ENCODE peak calls at places on chromosomes 13 and 19, in nine cellular contexts. K is activated CD8-positive, alpha-beta memory T cell treated with anti-CD3 and anti-CD28 coated beads for 24 hours; Z is NCI-H2171; O is astrocyte of the cerebellum; M is lower leg skin; S is HFFc6; I is activated T-helper 1 cell treated with Interleukin-2 at 50 U/mL for 16 hours; G is skeletal muscle cell; B is fibroblast of the aortic adventitia. P is an unnamed sample.

GRCh38 chr13:74644239-74644638 is 510.0 kb upstream of the KLF12 start:
- DNase-seq in M (no peak), I (no peak), K (no peak), B (peak), S (no peak), G (no peak), O (no peak), Z (no peak), P (no peak)

GRCh38 chr19:51531349-51532315 is at the start of gene SIGLEC6:
- DNase-seq in B (no peak), O (no peak), K (peak), S (no peak), I (no peak), M (peak), Z (no peak), G (no peak), P (no peak)

GRCh38 chr13:49620170-49620621 is 8.1 kb upstream of the ARL11 start:
- DNase-seq in Z (no peak), I (no peak), M (no peak), B (no peak), G (no peak), S (no peak), O (no peak), K (peak), P (no peak)

GRCh38 chr19:47243776-47244547 is 12.4 kb upstream of the CCDC9 start:
- DNase-seq in S (peak), M (peak), I (peak), O (peak), Z (peak), G (peak), B (peak), K (peak), P (peak)

GRCh38 chr13:77751513-77752456 is 54.3 kb downstream of the SLAIN1 start:
- DNase-seq in B (peak), K (peak), O (peak), M (no peak), Z (peak), G (peak), I (peak), S (peak), P (peak)

GRCh38 chr19:3556423-3556977 is 886 bp downstream of the MFSD12 start:
- DNase-seq in M (no peak), K (no peak), G (no peak), I (no peak), B (no peak), S (no peak), O (no peak), Z (no peak), P (no peak)

GRCh38 chr13:19606152-19606551 is 27.3 kb upstream of the MPHOSPH8 start:
- DNase-seq in B (peak), O (no peak), S (peak), G (no peak), M (no peak), K (no peak), Z (no peak), I (no peak), P (no peak)

GRCh38 chr19:29675650-29676186 is 10.5 kb downstream of the PLEKHF1 start:
- DNase-seq in G (no peak), K (no peak), O (no peak), B (no peak), Z (no peak), M (no peak), S (no peak), I (no peak), P (no peak)

GRCh38 chr19:5191091-5191490 is 149.5 kb downstream of the PTPRS start:
- DNase-seq in Z (no peak), K (no peak), S (no peak), G (no peak), M (no peak), O (no peak), B (no peak), I (no peak), P (no peak)

GRCh38 chr13:113552786-113553540 is 31.6 kb upstream of the TFDP1 start:
- DNase-seq in S (no peak), Z (no peak), M (peak), O (no peak), K (peak), B (no peak), G (no peak), I (no peak), P (no peak)

GRCh38 chr19:51552996-51553725 is 17.9 kb upstream of the ZNF175 start:
- DNase-seq in G (no peak), Z (no peak), M (no peak), B (peak), I (no peak), S (peak), K (peak), O (peak), P (no peak)

GRCh38 chr19:8192227-8192820 is 16.8 kb upstream of the CERS4 start:
- DNase-seq in B (no peak), K (no peak), M (no peak), Z (no peak), I (no peak), G (no peak), S (no peak), O (no peak), P (no peak)

GRCh38 chr13:101757446-101758039 is 305.1 kb downstream of the ITGBL1 start:
- DNase-seq in I (no peak), K (no peak), S (peak), M (no peak), Z (peak), G (peak), B (peak), O (peak), P (no peak)

GRCh38 chr19:16032509-16033135 is 43.7 kb upstream of the TPM4 start:
- DNase-seq in S (no peak), G (no peak), O (no peak), B (no peak), I (no peak), Z (no peak), M (no peak), K (no peak), P (no peak)

GRCh38 chr19:56966697-56967299 is 126.3 kb upstream of the PEG3 start:
- DNase-seq in O (no peak), G (no peak), M (no peak), S (no peak), B (no peak), I (no peak), Z (no peak), K (no peak), P (no peak)

GRCh38 chr13:24630851-24631341 is 49.3 kb upstream of the ATP12A start:
- DNase-seq in I (no peak), K (no peak), Z (no peak), S (no peak), B (no peak), O (peak), M (no peak), G (peak), P (no peak)

GRCh38 chr13:30045916-30046704 is 195.7 kb upstream of the UBL3 start:
- DNase-seq in S (peak), I (no peak), K (no peak), M (no peak), Z (no peak), G (peak), B (peak), O (no peak), P (no peak)

GRCh38 chr19:17109962-17110598 is 34.5 kb downstream of the MYO9B start:
- DNase-seq in M (peak), Z (no peak), O (no peak), S (no peak), K (peak), I (no peak), B (no peak), G (no peak), P (no peak)

GRCh38 chr19:43700368-43701015 is 15.4 kb upstream of the IRGC start:
- DNase-seq in B (peak), M (peak), G (peak), Z (no peak), K (peak), I (no peak), S (peak), O (peak), P (no peak)

GRCh38 chr19:33039108-33039599 is 25.5 kb downstream of the RHPN2 start:
- DNase-seq in G (no peak), O (no peak), S (no peak), Z (no peak), K (no peak), B (no peak), I (no peak), M (no peak), P (no peak)

GRCh38 chr19:51590441-51590840 is 19.4 kb downstream of the ZNF175 start:
- DNase-seq in M (no peak), Z (no peak), G (no peak), B (no peak), S (no peak), I (no peak), K (no peak), O (no peak), P (no peak)

GRCh38 chr19:41192574-41193419 is at the start of gene CYP2S1:
- DNase-seq in M (no peak), O (no peak), Z (no peak), K (peak), B (peak), I (no peak), S (no peak), G (no peak), P (no peak)

GRCh38 chr19:48614436-48615144 is at the start of gene FAM83E:
- DNase-seq in I (no peak), K (no peak), M (no peak), B (no peak), S (no peak), O (no peak), Z (peak), G (no peak), P (no peak)

GRCh38 chr13:52782486-52783448 is 43.1 kb upstream of the CNMD start:
- DNase-seq in M (no peak), I (no peak), S (no peak), B (no peak), O (no peak), K (no peak), G (no peak), Z (no peak), P (no peak)